ENCODE peak calls at places on chromosomes 2 and 18, in four cellular contexts. Z is adrenal gland, R is H54, L is stomach. S is an unnamed sample.

GRCh38 chr18:12333650-12334279 is 25.7 kb downstream of the TUBB6 start:
- DNase-seq in L (no peak), Z (no peak), R (no peak), S (no peak)

GRCh38 chr18:12657048-12657848 is 659 bp downstream of the SPIRE1 start:
- DNase-seq in Z (peak; percentile 61), R (peak; percentile 21), L (peak; percentile 34), S (peak; percentile 79)

GRCh38 chr18:31610841-31611240 is 19.2 kb downstream of the TTR start:
- DNase-seq in Z (peak; percentile 24), R (no peak), L (peak; percentile 57), S (peak; percentile 16)

GRCh38 chr18:78776706-78777105 is 202.9 kb upstream of the SALL3 start:
- DNase-seq in Z (no peak), R (no peak), L (peak; percentile 25), S (no peak)

GRCh38 chr2:228581731-228582130 is 400.2 kb upstream of the SPHKAP start:
- DNase-seq in L (no peak), Z (no peak), R (no peak), S (no peak)

GRCh38 chr2:121266543-121267106 is 18.4 kb downstream of the TFCP2L1 start:
- DNase-seq in L (no peak), Z (no peak), R (peak; percentile 66), S (no peak)

GRCh38 chr2:11703700-11704099 is 33.7 kb upstream of the NTSR2 start:
- DNase-seq in R (no peak), Z (no peak), L (no peak), S (no peak)

GRCh38 chr2:216535454-216535995 is 36.9 kb downstream of the RPL37A start:
- DNase-seq in L (no peak), Z (peak; percentile 55), R (peak; percentile 45), S (no peak)

GRCh38 chr2:158774663-158775062 is 20.5 kb upstream of the DAPL1 start:
- DNase-seq in R (no peak), Z (peak; percentile 55), L (no peak), S (no peak)

GRCh38 chr18:7898181-7898580 is 331.1 kb downstream of the PTPRM start:
- DNase-seq in Z (no peak), R (no peak), L (no peak), S (no peak)

GRCh38 chr2:127157651-127158460 is 50.9 kb upstream of the BIN1 start:
- DNase-seq in L (peak; percentile 20), R (no peak), Z (no peak), S (no peak)

GRCh38 chr18:65091737-65092329 is 659.0 kb upstream of the CDH7 start:
- DNase-seq in Z (peak; percentile 36), L (no peak), R (no peak), S (peak; percentile 16)

GRCh38 chr2:17830053-17831034 is 14.1 kb downstream of the MSGN1 start:
- DNase-seq in R (peak; percentile 66), Z (peak; percentile 66), L (peak; percentile 58), S (peak; percentile 65)

GRCh38 chr2:33765122-33765521 is 166.0 kb upstream of the FAM98A start:
- DNase-seq in Z (no peak), R (no peak), L (no peak), S (no peak)

GRCh38 chr2:48600917-48601316 is 16.7 kb upstream of the GTF2A1L start:
- DNase-seq in L (no peak), Z (peak; percentile 36), R (no peak), S (no peak)

GRCh38 chr2:39059366-39059952 is 61.4 kb downstream of the SOS1 start:
- DNase-seq in L (no peak), R (no peak), Z (no peak), S (peak; percentile 81)

GRCh38 chr2:239368906-239369584 is 31.8 kb downstream of the HDAC4 start:
- DNase-seq in Z (no peak), R (no peak), L (no peak), S (no peak)

GRCh38 chr2:106085441-106085911 is 108.6 kb downstream of the UXS1 start:
- DNase-seq in L (peak; percentile 45), R (no peak), Z (peak; percentile 35), S (no peak)

GRCh38 chr18:31901063-31901462 is 41.9 kb downstream of the TRAPPC8 start:
- DNase-seq in L (no peak), R (no peak), Z (no peak), S (no peak)

GRCh38 chr2:109218087-109218791 is 89.2 kb downstream of the SH3RF3 start:
- DNase-seq in R (no peak), L (no peak), Z (no peak), S (no peak)

GRCh38 chr18:58388736-58389135 is 240.2 kb downstream of the ALPK2 start:
- DNase-seq in Z (no peak), L (no peak), R (no peak), S (no peak)

GRCh38 chr2:234596696-234597575 is 100.1 kb upstream of the ARL4C start:
- DNase-seq in L (no peak), Z (no peak), R (no peak), S (no peak)

GRCh38 chr2:48316753-48317750 is 212.9 kb upstream of the STON1 start:
- DNase-seq in L (no peak), Z (no peak), R (no peak), S (no peak)

GRCh38 chr2:3320910-3321605 is 56.6 kb downstream of the EIPR1 start:
- DNase-seq in L (no peak), Z (no peak), R (no peak), S (no peak)

GRCh38 chr2:231926761-231927565 is 767 bp upstream of the NPPC start:
- DNase-seq in R (no peak), L (no peak), Z (no peak), S (peak; percentile 41)

GRCh38 chr2:231483398-231484329 is 19.4 kb upstream of the NCL start:
- DNase-seq in R (no peak), Z (peak; percentile 12), L (no peak), S (peak; percentile 64)

GRCh38 chr18:45197526-45197970 is 417.7 kb upstream of the SLC14A2 start:
- DNase-seq in R (peak; percentile 0), Z (no peak), L (no peak), S (no peak)

GRCh38 chr2:24411488-24412146 is 51.3 kb upstream of the ITSN2 start:
- DNase-seq in L (no peak), Z (no peak), R (no peak), S (peak; percentile 25)

GRCh38 chr2:236047886-236048540 is 120.2 kb downstream of the GBX2 start:
- DNase-seq in L (no peak), Z (no peak), R (no peak), S (peak; percentile 8)

GRCh38 chr2:144406111-144406788 is 113.7 kb downstream of the ZEB2 start:
- DNase-seq in R (no peak), Z (no peak), L (no peak), S (no peak)

GRCh38 chr2:30239308-30240161 is 8.2 kb downstream of the LBH start:
- DNase-seq in R (peak; percentile 76), L (peak; percentile 69), Z (peak; percentile 75), S (peak; percentile 86)

GRCh38 chr2:202037086-202037485 is 3.4 kb downstream of the FZD7 start:
- DNase-seq in Z (no peak), L (no peak), R (no peak), S (no peak)

GRCh38 chr2:189267925-189268579 is 88.5 kb upstream of the COL5A2 start:
- DNase-seq in Z (no peak), L (no peak), R (no peak), S (no peak)

GRCh38 chr2:112756207-112756606 is 8.2 kb downstream of the CKAP2L start:
- DNase-seq in R (no peak), Z (no peak), L (no peak), S (no peak)
- TF ChIP-seq POLR2A in R (no peak), Z (no peak), L (no peak), S (no peak)

GRCh38 chr2:237702439-237703397 is 75.3 kb downstream of the LRRFIP1 start:
- DNase-seq in L (peak; percentile 65), R (no peak), Z (peak; percentile 70), S (peak; percentile 85)
- TF ChIP-seq POLR2A in L (no peak), R (no peak), Z (no peak), S (peak; percentile 13)

GRCh38 chr2:219569041-219569440 is 2.3 kb downstream of the OBSL1 start:
- DNase-seq in R (no peak), L (no peak), Z (no peak), S (no peak)

GRCh38 chr2:219571311-219572236 is at the start of gene OBSL1:
- DNase-seq in Z (peak; percentile 96), R (peak; percentile 75), L (peak; percentile 63), S (peak; percentile 86)

GRCh38 chr2:219569635-219570034 is 1.7 kb downstream of the OBSL1 start:
- DNase-seq in R (no peak), Z (peak; percentile 49), L (no peak), S (no peak)

GRCh38 chr2:219570924-219571310 is 422 bp downstream of the OBSL1 start:
- DNase-seq in R (no peak), Z (peak; percentile 36), L (no peak), S (peak; percentile 48)

GRCh38 chr2:219570194-219570923 is 980 bp downstream of the OBSL1 start:
- DNase-seq in R (no peak), L (no peak), Z (peak; percentile 62), S (peak; percentile 42)
- TF ChIP-seq POLR2A in R (peak; percentile 78), L (no peak), Z (peak; percentile 37), S (no peak)

GRCh38 chr18:37222383-37223378 is 342.9 kb downstream of the CELF4 start:
- DNase-seq in Z (no peak), L (no peak), R (no peak), S (no peak)

GRCh38 chr18:37218022-37218590 is 347.5 kb downstream of the CELF4 start:
- DNase-seq in L (no peak), R (no peak), Z (no peak), S (no peak)

GRCh38 chr18:37219257-37219656 is 346.3 kb downstream of the CELF4 start:
- DNase-seq in R (no peak), Z (no peak), L (no peak), S (no peak)
- TF ChIP-seq POLR2A in R (no peak), Z (no peak), L (no peak), S (no peak)

DNA sequence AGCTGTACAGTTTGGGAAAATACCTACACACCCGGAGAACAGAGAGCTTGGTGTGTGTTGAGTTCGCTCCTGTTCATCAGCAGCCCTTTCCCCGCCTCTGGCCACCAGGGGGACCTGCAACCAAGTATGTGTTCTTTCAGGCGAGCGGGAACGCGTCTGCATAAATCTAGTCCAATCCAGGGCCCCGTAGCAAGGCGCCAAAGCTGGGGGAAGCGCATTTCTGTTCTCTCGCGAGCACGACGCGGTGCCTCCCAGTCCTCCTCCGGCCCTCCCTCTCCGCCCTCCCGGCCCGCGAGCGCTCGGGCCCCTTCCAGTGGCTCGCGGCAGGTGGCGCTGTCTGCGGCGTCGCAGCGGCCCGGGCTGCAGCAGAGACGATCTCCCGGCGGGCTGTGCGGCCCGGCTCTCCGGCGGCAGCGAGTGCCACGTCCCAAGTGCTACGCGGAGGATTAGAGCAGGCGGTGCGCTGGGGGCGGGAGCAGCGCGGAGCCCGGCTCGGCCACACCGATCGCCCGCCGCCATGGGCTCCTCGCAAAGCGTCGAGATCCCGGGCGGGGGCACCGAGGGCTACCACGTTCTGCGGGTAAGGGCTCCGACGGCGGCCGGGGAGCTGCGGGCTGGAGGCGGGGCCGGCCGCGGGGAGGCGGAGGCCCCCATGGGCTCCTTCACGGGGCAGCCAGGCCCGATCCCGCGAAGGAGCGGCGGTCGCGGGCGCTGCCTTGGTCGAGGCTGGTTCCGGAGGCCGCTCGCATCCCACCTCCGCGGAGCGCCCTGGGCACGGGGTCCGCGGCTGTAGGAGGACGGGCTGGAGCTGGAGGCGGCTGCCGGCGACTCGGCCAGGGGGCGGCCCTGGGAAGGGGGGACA is at the start of gene GORASP2:
- DNase-seq in L (peak; percentile 99), Z (peak; percentile 100), R (peak; percentile 95), S (peak; percentile 99)
- TF ChIP-seq POLR2A in L (peak; percentile 77), Z (peak; percentile 95), R (peak; percentile 90), S (peak; percentile 86)